ENCODE peak calls at places on chromosomes 5 and 9, in four cellular contexts. R is HCT116, G is posterior vena cava, C is mucosa of descending colon. K is an unnamed sample.

GRCh38 chr5:1246711-1247431 is 21.7 kb downstream of the SLC6A18 start:
- DNase-seq in R (no peak), G (no peak), C (no peak), K (peak; percentile 73)

GRCh38 chr5:68187268-68188055 is 28.1 kb upstream of the PIK3R1 start:
- DNase-seq in R (no peak), G (no peak), C (peak; percentile 67), K (peak; percentile 67)

GRCh38 chr5:81629986-81630385 is 120.9 kb downstream of the SSBP2 start:
- DNase-seq in R (no peak), G (no peak), C (no peak), K (no peak)

GRCh38 chr5:95771109-95771708 is 40.1 kb downstream of the RHOBTB3 start:
- DNase-seq in R (no peak), G (no peak), C (no peak), K (no peak)

GRCh38 chr9:77016111-77016525 is 3.3 kb upstream of the FOXB2 start:
- DNase-seq in R (no peak), G (no peak), C (no peak), K (no peak)

GRCh38 chr5:98614341-98614740 is 159.1 kb upstream of the RGMB start:
- DNase-seq in R (no peak), G (no peak), C (no peak), K (no peak)

GRCh38 chr5:170826117-170826516 is 35.7 kb upstream of the RANBP17 start:
- DNase-seq in R (no peak), G (no peak), C (no peak), K (no peak)

GRCh38 chr9:130240410-130241197 is 25.0 kb upstream of the HMCN2 start:
- DNase-seq in R (peak; percentile 53), G (peak; percentile 87), C (peak; percentile 36), K (no peak)

GRCh38 chr5:35320029-35320428 is 89.7 kb upstream of the PRLR start:
- DNase-seq in R (no peak), G (no peak), C (no peak), K (no peak)

GRCh38 chr5:116440329-116440895 is 134.2 kb downstream of the SEMA6A start:
- DNase-seq in R (no peak), G (no peak), C (no peak), K (no peak)

GRCh38 chr5:106121972-106122605 is 1548.6 kb downstream of the EFNA5 start:
- DNase-seq in R (peak; percentile 8), G (peak; percentile 52), C (no peak), K (peak; percentile 66)

GRCh38 chr5:1099931-1100651 is 11.8 kb downstream of the SLC12A7 start:
- DNase-seq in R (no peak), G (no peak), C (no peak), K (no peak)

GRCh38 chr5:1668141-1668721 is 131.4 kb downstream of the MRPL36 start:
- DNase-seq in R (no peak), G (peak; percentile 70), C (no peak), K (no peak)

GRCh38 chr9:86535406-86535915 is 181.3 kb upstream of the TUT7 start:
- DNase-seq in R (no peak), G (no peak), C (no peak), K (no peak)

GRCh38 chr9:113933188-113933587 is 57.1 kb downstream of the ZNF618 start:
- DNase-seq in R (no peak), G (no peak), C (no peak), K (no peak)

GRCh38 chr9:318646-319045 is 104.0 kb downstream of the DOCK8 start:
- DNase-seq in R (no peak), G (no peak), C (no peak), K (no peak)

GRCh38 chr5:132019857-132020555 is 8.5 kb upstream of the ACSL6 start:
- DNase-seq in R (no peak), G (no peak), C (no peak), K (no peak)

GRCh38 chr9:98226516-98226915 is 28.9 kb downstream of the TBC1D2 start:
- DNase-seq in R (no peak), G (no peak), C (no peak), K (no peak)

GRCh38 chr5:67004730-67005350 is 191.8 kb downstream of the CD180 start:
- DNase-seq in R (no peak), G (no peak), C (no peak), K (no peak)

GRCh38 chr5:146041180-146041789 is 64.1 kb downstream of the PLAC8L1 start:
- DNase-seq in R (no peak), G (no peak), C (no peak), K (no peak)

GRCh38 chr5:140382866-140383265 is 18.8 kb upstream of the ANKHD1 start:
- DNase-seq in R (no peak), G (no peak), C (no peak), K (no peak)

GRCh38 chr5:35164860-35165542 is 65.3 kb downstream of the PRLR start:
- DNase-seq in R (no peak), G (no peak), C (no peak), K (no peak)

GRCh38 chr5:124764992-124765611 is 18.7 kb upstream of the ZNF608 start:
- DNase-seq in R (no peak), G (no peak), C (no peak), K (no peak)

GRCh38 chr9:6197330-6197729 is 18.3 kb upstream of the IL33 start:
- DNase-seq in R (peak; percentile 12), G (peak; percentile 32), C (no peak), K (no peak)

GRCh38 chr5:133328800-133329199 is 277.0 kb downstream of the HSPA4 start:
- DNase-seq in R (no peak), G (peak; percentile 28), C (no peak), K (no peak)

GRCh38 chr5:77851229-77852067 is 75.3 kb upstream of the TBCA start:
- DNase-seq in R (no peak), G (no peak), C (peak; percentile 51), K (no peak)

GRCh38 chr5:180206993-180207392 is 2.0 kb downstream of the RASGEF1C start:
- DNase-seq in R (no peak), G (no peak), C (no peak), K (no peak)

GRCh38 chr5:76522103-76522942 is 100.9 kb downstream of the F2RL2 start:
- DNase-seq in R (no peak), G (no peak), C (no peak), K (no peak)

GRCh38 chr5:174457141-174457678 is 267.2 kb upstream of the MSX2 start:
- DNase-seq in R (no peak), G (no peak), C (no peak), K (no peak)

GRCh38 chr9:75644649-75645048 is 245.8 kb upstream of the PCSK5 start:
- DNase-seq in R (no peak), G (no peak), C (no peak), K (no peak)

GRCh38 chr9:71975833-71976232 is 64.4 kb downstream of the C9orf85 start:
- DNase-seq in R (no peak), G (no peak), C (no peak), K (no peak)

GRCh38 chr5:9149988-9150387 is 395.9 kb downstream of the SEMA5A start:
- DNase-seq in R (no peak), G (no peak), C (no peak), K (no peak)